ENCODE peak calls at places on chromosomes 5 and 9, in four cellular contexts. Y is IMR-90, H is H9, V is H1. N is an unnamed sample.

GRCh38 chr9:1980387-1980786 is 34.8 kb upstream of the SMARCA2 start:
- DNase-seq in H (no peak), Y (no peak), V (no peak), N (no peak)

GRCh38 chr5:138952962-138953361 is 77.8 kb upstream of the LRRTM2 start:
- DNase-seq in Y (no peak), V (no peak), H (no peak), N (no peak)

GRCh38 chr5:134175874-134176522 is 752 bp downstream of the SKP1 start:
- DNase-seq in Y (peak; percentile 25), H (no peak), V (no peak), N (peak; percentile 42)

GRCh38 chr5:64671678-64672077 is 18.6 kb upstream of the SHISAL2B start:
- DNase-seq in Y (no peak), V (no peak), H (no peak), N (no peak)

GRCh38 chr5:157306690-157307089 is 40.8 kb downstream of the CYFIP2 start:
- DNase-seq in H (no peak), V (no peak), Y (no peak), N (no peak)

GRCh38 chr5:178424141-178424855 is 165.9 kb downstream of the COL23A1 start:
- DNase-seq in Y (no peak), V (no peak), H (peak; percentile 26), N (no peak)

GRCh38 chr5:148962761-148963324 is 100.0 kb downstream of the SH3TC2 start:
- DNase-seq in Y (no peak), H (no peak), V (no peak), N (no peak)

GRCh38 chr5:179334017-179334765 is 11.1 kb downstream of the ADAMTS2 start:
- DNase-seq in Y (no peak), H (no peak), V (no peak), N (no peak)

GRCh38 chr5:1279443-1280151 is 15.3 kb downstream of the TERT start:
- DNase-seq in Y (no peak), H (no peak), V (no peak), N (no peak)

GRCh38 chr9:13568446-13568845 is 289.0 kb upstream of the MPDZ start:
- DNase-seq in H (no peak), Y (no peak), V (no peak), N (no peak)

GRCh38 chr9:613771-614347 is 227.6 kb upstream of the DMRT1 start:
- DNase-seq in Y (peak; percentile 91), H (peak; percentile 83), V (peak; percentile 66), N (peak; percentile 95)

GRCh38 chr5:123916331-123917121 is 404.5 kb downstream of the CSNK1G3 start:
- DNase-seq in H (no peak), V (no peak), Y (peak; percentile 65), N (no peak)

GRCh38 chr5:14243768-14244167 is 100.6 kb downstream of the TRIO start:
- DNase-seq in V (no peak), Y (no peak), H (no peak), N (no peak)

GRCh38 chr5:117425163-117425562 is 850.5 kb upstream of the SEMA6A start:
- DNase-seq in Y (no peak), V (no peak), H (peak; percentile 32), N (peak; percentile 49)

GRCh38 chr5:22250528-22250927 is 602.6 kb downstream of the CDH12 start:
- DNase-seq in V (no peak), Y (no peak), H (no peak), N (no peak)

GRCh38 chr5:14036947-14037346 is 92.5 kb upstream of the DNAH5 start:
- DNase-seq in H (no peak), Y (peak; percentile 52), V (no peak), N (peak; percentile 79)

GRCh38 chr5:79856456-79857055 is 134.5 kb downstream of the MTX3 start:
- DNase-seq in V (no peak), H (no peak), Y (no peak), N (no peak)

GRCh38 chr5:87136733-87137132 is 130.9 kb upstream of the RASA1 start:
- DNase-seq in V (no peak), Y (no peak), H (no peak), N (no peak)

GRCh38 chr9:114382951-114383865 is 4.6 kb downstream of the AKNA start:
- DNase-seq in Y (peak; percentile 50), V (no peak), H (peak; percentile 68), N (peak; percentile 39)

GRCh38 chr5:142322747-142323479 is 1.9 kb downstream of the SPRY4 start:
- DNase-seq in V (no peak), Y (peak; percentile 69), H (no peak), N (no peak)

GRCh38 chr5:5291357-5291756 is 131.1 kb upstream of the ICE1 start:
- DNase-seq in V (no peak), H (no peak), Y (no peak), N (peak; percentile 68)

GRCh38 chr9:107043886-107044285 is 180.9 kb downstream of the ZNF462 start:
- DNase-seq in V (no peak), Y (no peak), H (no peak), N (peak; percentile 57)

GRCh38 chr5:111582962-111583669 is 70.8 kb upstream of the STARD4 start:
- DNase-seq in Y (peak; percentile 89), H (no peak), V (no peak), N (peak; percentile 93)

GRCh38 chr9:94212531-94212930 is 46.6 kb upstream of the ZNF169 start:
- DNase-seq in V (peak; percentile 23), Y (no peak), H (peak; percentile 66), N (peak; percentile 28)

GRCh38 chr5:147407094-147407681 is 102.7 kb downstream of the DPYSL3 start:
- DNase-seq in H (no peak), V (no peak), Y (peak; percentile 73), N (peak; percentile 81)

GRCh38 chr5:176545737-176546509 is 3.2 kb upstream of the CDHR2 start:
- DNase-seq in V (no peak), Y (no peak), H (no peak), N (no peak)

GRCh38 chr5:176543428-176544182 is 5.5 kb upstream of the CDHR2 start:
- DNase-seq in V (no peak), H (peak; percentile 73), Y (no peak), N (peak; percentile 74)

GRCh38 chr5:32613050-32613672 is 27.8 kb downstream of the SUB1 start:
- DNase-seq in Y (peak; percentile 75), H (peak; percentile 76), V (peak; percentile 25), N (peak; percentile 79)

GRCh38 chr5:173627860-173628392 is 11.5 kb upstream of the BOD1 start:
- DNase-seq in V (peak; percentile 27), Y (no peak), H (peak; percentile 64), N (peak; percentile 53)

GRCh38 chr5:146002491-146002890 is 66.1 kb downstream of the SH3RF2 start:
- DNase-seq in H (no peak), Y (no peak), V (no peak), N (no peak)

GRCh38 chr5:74179183-74179582 is 461.3 kb downstream of the ENC1 start:
- DNase-seq in Y (peak; percentile 97), V (no peak), H (no peak), N (peak; percentile 26)

GRCh38 chr9:2336055-2336454 is 285.5 kb upstream of the VLDLR start:
- DNase-seq in Y (peak; percentile 1), H (no peak), V (no peak), N (peak; percentile 26)

GRCh38 chr5:8905021-8905420 is 640.9 kb downstream of the SEMA5A start:
- DNase-seq in H (no peak), V (no peak), Y (peak; percentile 45), N (no peak)

GRCh38 chr5:179269781-179270543 is 75.3 kb downstream of the ADAMTS2 start:
- DNase-seq in H (peak; percentile 14), Y (no peak), V (no peak), N (no peak)

GRCh38 chr9:88706193-88707112 is 171.5 kb downstream of the NXNL2 start:
- DNase-seq in Y (no peak), V (no peak), H (no peak), N (no peak)

GRCh38 chr5:153896701-153897100 is 142.0 kb downstream of the FAM114A2 start:
- DNase-seq in Y (peak; percentile 60), H (no peak), V (no peak), N (no peak)

GRCh38 chr5:39623291-39623865 is 198.6 kb upstream of the DAB2 start:
- DNase-seq in V (no peak), H (no peak), Y (no peak), N (no peak)

GRCh38 chr5:95619518-95620029 is 313 bp upstream of the GPR150 start:
- DNase-seq in Y (no peak), H (no peak), V (no peak), N (no peak)

GRCh38 chr5:107464403-107464802 is 206.3 kb downstream of the EFNA5 start:
- DNase-seq in H (no peak), Y (no peak), V (no peak), N (no peak)
- H2BK120ac ChIP-seq in H (no peak overlapping the region), Y (peak overlapping the region; percentile 14), V (no peak overlapping the region), N (no peak overlapping the region)

DNA sequence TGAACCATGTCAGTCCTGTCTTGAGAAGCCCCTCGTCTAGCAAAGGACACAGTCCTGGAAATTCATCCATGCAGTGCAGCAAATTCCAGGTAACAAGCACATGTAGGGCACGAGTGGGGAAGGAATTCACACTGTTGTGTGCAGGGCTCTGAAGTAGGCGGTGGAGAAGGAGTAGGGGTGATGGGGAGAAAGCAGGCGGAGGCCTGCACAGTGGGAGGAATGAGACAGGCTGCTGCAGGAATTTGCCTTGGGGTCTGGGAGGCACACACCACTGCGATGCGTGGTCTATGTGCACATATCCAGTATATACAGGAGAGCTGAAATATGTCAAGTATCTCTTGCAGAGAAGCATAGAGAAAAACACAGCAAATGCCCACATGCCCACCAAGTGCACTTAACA is 249.2 kb upstream of the IRX2 start:
- DNase-seq in V (no peak), Y (no peak), H (no peak), N (no peak)
- H3K56ac ChIP-seq in V (no peak overlapping the region), Y (no peak overlapping the region), H (no peak overlapping the region), N (no peak overlapping the region)

GRCh38 chr5:55993013-55993412 is 1.8 kb downstream of the IL6ST start:
- DNase-seq in V (no peak), Y (peak; percentile 48), H (no peak), N (no peak)

GRCh38 chr5:55991768-55992486 is 2.8 kb downstream of the IL6ST start:
- DNase-seq in Y (no peak), V (no peak), H (no peak), N (no peak)

GRCh38 chr5:55994998-55995914 is 493 bp upstream of the IL6ST start:
- DNase-seq in H (peak; percentile 95), V (peak; percentile 87), Y (peak; percentile 96), N (peak; percentile 98)

GRCh38 chr5:55993628-55994501 is 898 bp downstream of the IL6ST start:
- DNase-seq in V (no peak), H (no peak), Y (no peak), N (no peak)

GRCh38 chr5:55994502-55994997 is at the start of gene IL6ST:
- DNase-seq in Y (peak; percentile 93), H (peak; percentile 77), V (peak; percentile 34), N (peak; percentile 85)
- H2BK120ac ChIP-seq in Y (peak within 1 kb of the TSS; percentile 87), H (no peak within 1 kb of the TSS), V (no peak within 1 kb of the TSS), N (peak within 1 kb of the TSS; percentile 47)

GRCh38 chr5:164185000-164185399 is 679.6 kb downstream of the MAT2B start:
- DNase-seq in V (no peak), Y (no peak), H (no peak), N (no peak)
- H3K56ac ChIP-seq in V (no peak overlapping the region), Y (no peak overlapping the region), H (no peak overlapping the region), N (no peak overlapping the region)

DNA sequence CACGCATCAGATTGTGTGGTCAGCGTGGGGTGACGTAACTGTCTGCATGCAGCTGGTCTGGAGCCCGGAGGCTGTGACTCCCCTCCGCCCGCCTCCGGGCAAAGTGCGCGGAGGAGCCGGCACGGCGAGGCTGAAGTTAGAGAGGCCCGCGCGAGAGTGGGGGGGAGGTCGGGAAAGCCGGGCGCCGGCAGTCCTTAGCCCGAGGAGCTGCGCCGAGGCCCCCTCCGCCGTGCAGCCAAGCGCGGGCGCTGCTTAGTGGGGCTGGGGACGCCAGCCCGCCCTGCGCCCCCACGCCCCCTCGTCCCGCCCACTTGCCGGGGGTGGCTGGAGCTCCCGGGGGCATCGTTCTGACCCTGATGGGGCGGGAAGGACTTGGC is 422 bp downstream of the NINJ1 start:
- DNase-seq in V (no peak), H (no peak), Y (peak; percentile 94), N (peak; percentile 74)
- H2BK120ac ChIP-seq in V (no peak overlapping the region), H (no peak overlapping the region), Y (peak overlapping the region; percentile 74), N (no peak overlapping the region)

GRCh38 chr9:132773764-132774339 is 103.6 kb downstream of the GTF3C4 start:
- DNase-seq in H (no peak), V (no peak), Y (no peak), N (no peak)
- H3K56ac ChIP-seq in H (no peak overlapping the region), V (no peak overlapping the region), Y (no peak overlapping the region), N (no peak overlapping the region)

N was measured in mesendoderm.